ENCODE peak calls at places on chromosomes 7 and 10, in ten cellular contexts. C is progenitor cell of endocrine pancreas, Q is fibroblast of lung, P is putamen, X is SW480, R is NCI-H774, F is cardiac muscle cell, B is hippocampal formation, J is NCI-H2081, Z is epithelial cell of prostate. D is an unnamed sample.
A peak's percentile ranks its signal among the peaks of the same experiment; 100 is the strongest.

GRCh38 chr7:25854608-25855497 is 297.1 kb upstream of the NFE2L3 start:
- DNase-seq in C (peak; percentile 48), F (peak; percentile 98), X (peak; percentile 100), R (peak; percentile 77), J (peak; percentile 99), P (peak; percentile 89), B (peak; percentile 18), Z (peak; percentile 92), Q (peak; percentile 87), D (no peak)

GRCh38 chr10:84424731-84425165 is 96.4 kb downstream of the CCSER2 start:
- DNase-seq in F (peak; percentile 70), C (no peak), Z (peak; percentile 88), X (peak; percentile 78), Q (peak; percentile 98), B (peak; percentile 90), P (peak; percentile 89), J (no peak), R (no peak), D (peak; percentile 70)

GRCh38 chr10:3467052-3467906 is 294.7 kb upstream of the PITRM1 start:
- DNase-seq in X (peak; percentile 97), C (no peak), F (no peak), R (no peak), Q (peak; percentile 99), J (no peak), Z (peak; percentile 98), P (no peak), B (peak; percentile 12), D (no peak)

GRCh38 chr10:70481105-70481504 is 2.5 kb downstream of the PALD1 start:
- DNase-seq in P (no peak), Z (no peak), J (no peak), Q (no peak), F (no peak), C (no peak), B (no peak), X (no peak), R (no peak), D (no peak)

GRCh38 chr10:5468262-5469106 is 30.9 kb downstream of the CALML5 start:
- DNase-seq in R (no peak), X (no peak), P (no peak), Q (no peak), Z (no peak), F (no peak), C (no peak), B (no peak), J (no peak), D (no peak)

GRCh38 chr7:106774768-106775551 is 90.1 kb upstream of the PIK3CG start:
- DNase-seq in P (no peak), Q (peak; percentile 89), X (peak; percentile 90), R (no peak), F (no peak), C (no peak), Z (no peak), J (no peak), B (no peak), D (no peak)

GRCh38 chr10:5560844-5561703 is 36.3 kb downstream of the CALML3 start:
- DNase-seq in Z (no peak), Q (no peak), F (no peak), B (no peak), R (no peak), C (no peak), X (no peak), P (no peak), J (no peak), D (no peak)

GRCh38 chr10:93288679-93289634 is 193.2 kb downstream of the MYOF start:
- DNase-seq in J (peak; percentile 14), Z (peak; percentile 6), P (peak; percentile 29), C (peak; percentile 71), Q (peak; percentile 96), X (peak; percentile 93), R (peak; percentile 10), F (peak; percentile 89), B (peak; percentile 14), D (peak; percentile 20)

GRCh38 chr7:15685358-15686181 is 913 bp downstream of the MEOX2 start:
- DNase-seq in X (no peak), B (no peak), Q (peak; percentile 11), J (peak; percentile 76), C (peak; percentile 24), Z (no peak), R (peak; percentile 60), P (no peak), F (peak; percentile 14), D (no peak)

GRCh38 chr7:139860090-139860773 is 31.2 kb downstream of the TBXAS1 start:
- DNase-seq in Q (no peak), R (no peak), P (peak; percentile 14), C (no peak), X (no peak), B (peak; percentile 8), F (no peak), J (no peak), Z (no peak), D (no peak)

GRCh38 chr7:16204953-16205352 is 216.4 kb downstream of the CRPPA start:
- DNase-seq in Q (no peak), R (no peak), P (no peak), Z (no peak), B (no peak), X (no peak), C (no peak), F (no peak), J (no peak), D (no peak)

GRCh38 chr7:135326636-135327280 is 93.1 kb downstream of the STRA8 start:
- DNase-seq in P (no peak), F (no peak), Q (peak; percentile 54), Z (no peak), B (no peak), C (no peak), R (peak; percentile 11), X (no peak), J (peak; percentile 19), D (no peak)

GRCh38 chr10:116146374-116146773 is 126.6 kb downstream of the GFRA1 start:
- DNase-seq in P (no peak), Q (peak; percentile 29), R (no peak), Z (no peak), X (no peak), J (no peak), B (no peak), C (no peak), F (peak; percentile 5), D (no peak)

GRCh38 chr10:1251769-1252168 is 195.6 kb downstream of the WDR37 start:
- DNase-seq in C (no peak), R (no peak), B (no peak), Q (no peak), Z (no peak), P (peak; percentile 75), J (no peak), F (no peak), X (no peak), D (no peak)

GRCh38 chr7:13848576-13849527 is 140.6 kb downstream of the ETV1 start:
- DNase-seq in J (no peak), X (no peak), C (no peak), P (no peak), Z (no peak), Q (no peak), R (no peak), F (no peak), B (no peak), D (no peak)

GRCh38 chr7:137167609-137168008 is 175.9 kb downstream of the PTN start:
- DNase-seq in F (no peak), Z (no peak), B (no peak), X (no peak), C (no peak), R (no peak), P (no peak), J (no peak), Q (no peak), D (no peak)

GRCh38 chr10:132981746-132982145 is 39.4 kb upstream of the CFAP46 start:
- DNase-seq in R (no peak), X (no peak), Z (no peak), B (no peak), Q (no peak), J (no peak), F (no peak), P (no peak), C (no peak), D (no peak)

GRCh38 chr10:1737222-1738061 is at the start of gene ADARB2:
- DNase-seq in F (peak; percentile 92), R (peak; percentile 95), Z (no peak), J (peak; percentile 83), B (peak; percentile 65), P (peak; percentile 76), C (peak; percentile 53), X (peak; percentile 47), Q (peak; percentile 2), D (peak; percentile 79)

GRCh38 chr10:3873728-3874461 is 88.9 kb upstream of the KLF6 start:
- DNase-seq in X (peak; percentile 57), Q (peak; percentile 62), J (peak; percentile 14), Z (no peak), C (no peak), P (no peak), R (peak; percentile 72), B (no peak), F (no peak), D (no peak)

GRCh38 chr10:133336131-133337078 is at the start of gene CALY:
- DNase-seq in F (peak; percentile 23), X (no peak), B (no peak), C (no peak), R (no peak), J (no peak), P (peak; percentile 75), Z (no peak), Q (no peak), D (peak; percentile 76)

GRCh38 chr10:21100871-21101514 is 203.9 kb upstream of the NEBL start:
- DNase-seq in R (no peak), Z (no peak), C (no peak), J (no peak), P (no peak), F (no peak), Q (peak; percentile 68), X (no peak), B (no peak), D (no peak)

GRCh38 chr7:152501506-152501905 is 65.7 kb upstream of the KMT2C start:
- DNase-seq in X (no peak), B (no peak), P (no peak), Z (no peak), C (no peak), R (no peak), F (no peak), Q (no peak), J (no peak), D (no peak)

GRCh38 chr10:78171633-78172032 is 138.0 kb downstream of the RPS24 start:
- DNase-seq in C (no peak), B (no peak), F (no peak), R (no peak), X (no peak), J (no peak), Z (no peak), Q (no peak), P (no peak), D (no peak)

GRCh38 chr7:30717181-30717580 is 34.8 kb upstream of the INMT start:
- DNase-seq in Q (no peak), R (no peak), X (peak; percentile 37), P (no peak), F (no peak), Z (peak; percentile 50), C (no peak), J (no peak), B (no peak), D (no peak)

GRCh38 chr7:2518101-2518500 is 1.5 kb upstream of the LFNG start:
- DNase-seq in B (no peak), Q (no peak), C (no peak), J (no peak), R (no peak), Z (no peak), P (no peak), F (no peak), X (peak; percentile 90), D (no peak)

GRCh38 chr7:40826419-40827216 is 691.8 kb downstream of the SUGCT start:
- DNase-seq in C (no peak), B (no peak), Q (peak; percentile 64), J (no peak), Z (no peak), P (no peak), X (no peak), F (no peak), R (no peak), D (no peak)

GRCh38 chr7:92448185-92448747 is 984 bp downstream of the GATAD1 start:
- DNase-seq in R (peak; percentile 47), B (peak; percentile 58), C (no peak), F (peak; percentile 54), Q (peak; percentile 65), Z (no peak), P (peak; percentile 56), J (peak; percentile 45), X (peak; percentile 87), D (no peak)

GRCh38 chr7:73894851-73895441 is 34.0 kb downstream of the TMEM270 start:
- DNase-seq in Z (no peak), J (no peak), C (no peak), F (no peak), Q (peak; percentile 98), B (no peak), X (no peak), R (no peak), P (no peak), D (no peak)

D was measured in occipital lobe.